ENCODE peak calls at places on chromosomes 2 and 18, in four cellular contexts. One of them, this sample, is unnamed. For H3K9me3, the result is how much of the 10 kb centered on the place peaks cover.

GRCh38 chr2:99476629-99477028 is 13.2 kb downstream of the REV1 start:
- DNase-seq in K562: no peak
- DNase-seq in CD4-positive, CD25-positive, alpha-beta regulatory T cell: no peak
- DNase-seq in uterus: no peak
- DNase-seq in this sample: no peak

GRCh38 chr2:36338827-36339145 is 16.8 kb upstream of the CRIM1 start:
- DNase-seq in uterus: no peak
- DNase-seq in K562: no peak
- DNase-seq in CD4-positive, CD25-positive, alpha-beta regulatory T cell: no peak
- DNase-seq in this sample: no peak

GRCh38 chr2:99496021-99496420 is 6.2 kb upstream of the REV1 start:
- DNase-seq in uterus: no peak
- DNase-seq in CD4-positive, CD25-positive, alpha-beta regulatory T cell: no peak
- DNase-seq in K562: no peak
- DNase-seq in this sample: no peak

GRCh38 chr2:142323206-142323605 is 192.4 kb upstream of the LRP1B start:
- DNase-seq in K562: no peak
- DNase-seq in uterus: no peak
- DNase-seq in CD4-positive, CD25-positive, alpha-beta regulatory T cell: no peak
- DNase-seq in this sample: no peak

GRCh38 chr2:213315168-213315876 is 31.1 kb downstream of the SPAG16 start:
- DNase-seq in K562: no peak
- DNase-seq in uterus: no peak
- DNase-seq in CD4-positive, CD25-positive, alpha-beta regulatory T cell: no peak
- DNase-seq in this sample: no peak

GRCh38 chr2:180890781-180891180 is 89.6 kb upstream of the UBE2E3 start:
- DNase-seq in uterus: no peak
- DNase-seq in K562: no peak
- DNase-seq in CD4-positive, CD25-positive, alpha-beta regulatory T cell: no peak
- DNase-seq in this sample: no peak

GRCh38 chr2:149169653-149170052 is 131.2 kb downstream of the LYPD6B start:
- DNase-seq in K562: no peak
- DNase-seq in CD4-positive, CD25-positive, alpha-beta regulatory T cell: no peak
- DNase-seq in uterus: no peak
- DNase-seq in this sample: no peak

GRCh38 chr2:134774074-134774742 is 55.4 kb upstream of the TMEM163 start:
- DNase-seq in uterus: no peak
- DNase-seq in K562: no peak
- DNase-seq in CD4-positive, CD25-positive, alpha-beta regulatory T cell: no peak
- DNase-seq in this sample: no peak

GRCh38 chr2:68292108-68292710 is 27.5 kb downstream of the CNRIP1 start:
- DNase-seq in uterus: no peak
- DNase-seq in CD4-positive, CD25-positive, alpha-beta regulatory T cell: peak
- DNase-seq in K562: peak
- DNase-seq in this sample: no peak

GRCh38 chr2:120863661-120864320 is 128.1 kb downstream of the GLI2 start:
- DNase-seq in uterus: no peak
- DNase-seq in CD4-positive, CD25-positive, alpha-beta regulatory T cell: no peak
- DNase-seq in K562: peak
- DNase-seq in this sample: no peak

GRCh38 chr2:166180951-166181812 is 53.4 kb upstream of the SCN1A start:
- DNase-seq in uterus: no peak
- DNase-seq in K562: peak
- DNase-seq in CD4-positive, CD25-positive, alpha-beta regulatory T cell: no peak
- DNase-seq in this sample: peak

GRCh38 chr18:38481576-38481975 is 916.0 kb upstream of the CELF4 start:
- DNase-seq in uterus: no peak
- DNase-seq in K562: no peak
- DNase-seq in CD4-positive, CD25-positive, alpha-beta regulatory T cell: no peak
- DNase-seq in this sample: no peak

GRCh38 chr2:32882911-32883810 is 63.6 kb upstream of the LTBP1 start:
- DNase-seq in uterus: no peak
- DNase-seq in CD4-positive, CD25-positive, alpha-beta regulatory T cell: no peak
- DNase-seq in K562: no peak
- DNase-seq in this sample: no peak

GRCh38 chr2:100137877-100138570 is 4.4 kb downstream of the AFF3 start:
- DNase-seq in uterus: no peak
- DNase-seq in K562: no peak
- DNase-seq in CD4-positive, CD25-positive, alpha-beta regulatory T cell: no peak
- DNase-seq in this sample: no peak

GRCh38 chr18:49460958-49461601 is 635 bp upstream of the DYM start:
- DNase-seq in K562: no peak
- DNase-seq in CD4-positive, CD25-positive, alpha-beta regulatory T cell: no peak
- DNase-seq in uterus: no peak
- DNase-seq in this sample: no peak

GRCh38 chr2:60961457-60961856 is 56.1 kb upstream of the PEX13 start:
- DNase-seq in CD4-positive, CD25-positive, alpha-beta regulatory T cell: no peak
- DNase-seq in uterus: no peak
- DNase-seq in K562: no peak
- DNase-seq in this sample: no peak

GRCh38 chr2:155846249-155846648 is 486.3 kb downstream of the NR4A2 start:
- DNase-seq in K562: no peak
- DNase-seq in CD4-positive, CD25-positive, alpha-beta regulatory T cell: no peak
- DNase-seq in uterus: no peak
- DNase-seq in this sample: no peak

GRCh38 chr18:35306588-35307250 is 16.7 kb upstream of the ZSCAN30 start:
- DNase-seq in K562: no peak
- DNase-seq in CD4-positive, CD25-positive, alpha-beta regulatory T cell: no peak
- DNase-seq in uterus: no peak
- DNase-seq in this sample: no peak

DNA sequence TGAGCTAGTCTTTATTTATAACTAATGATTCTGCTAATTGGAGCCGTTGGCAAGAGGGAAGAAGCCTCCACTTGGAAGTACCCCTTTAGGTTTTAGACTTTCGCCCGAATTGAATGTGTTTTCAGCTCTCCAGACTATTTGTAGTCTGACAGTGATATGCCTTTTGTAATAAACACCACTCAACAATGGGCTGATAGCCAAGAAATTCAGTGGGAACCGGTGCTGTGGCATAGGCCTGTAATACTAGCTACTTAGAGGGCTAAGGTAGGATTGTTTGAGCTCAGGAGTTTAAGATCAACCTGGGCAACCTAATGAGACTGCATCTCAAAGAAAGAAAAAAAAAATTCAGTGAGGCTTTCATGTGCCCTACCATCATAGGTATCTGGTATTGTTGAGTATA is 13.6 kb upstream of the ZSCAN30 start:
- DNase-seq in uterus: no peak
- DNase-seq in CD4-positive, CD25-positive, alpha-beta regulatory T cell: no peak
- DNase-seq in K562: no peak
- DNase-seq in this sample: no peak
- H3K9me3 ChIP-seq in uterus: under half
- H3K9me3 ChIP-seq in CD4-positive, CD25-positive, alpha-beta regulatory T cell: half or more
- H3K9me3 ChIP-seq in K562: under half
- H3K9me3 ChIP-seq in this sample: under half

DNA sequence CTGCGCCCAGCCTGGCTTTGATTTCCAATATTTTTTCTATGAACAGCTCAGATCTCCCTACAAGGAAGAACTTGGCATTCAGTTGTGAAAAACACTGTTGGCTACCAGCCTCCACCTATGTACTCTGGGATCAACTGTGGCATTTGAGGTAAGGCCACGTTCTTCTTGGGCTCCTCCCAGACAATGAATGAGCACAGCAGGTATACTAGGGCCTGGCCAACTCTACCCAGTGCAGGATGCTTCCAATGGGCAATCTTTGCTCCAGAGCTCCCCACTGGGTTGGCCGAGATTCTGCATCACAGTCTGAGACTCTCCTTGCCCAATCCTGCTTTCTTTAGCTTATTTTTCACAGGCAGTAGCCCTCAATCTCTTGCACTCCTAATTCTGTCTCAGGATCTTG is 75.9 kb downstream of the TMEM131 start:
- DNase-seq in CD4-positive, CD25-positive, alpha-beta regulatory T cell: no peak
- DNase-seq in K562: no peak
- DNase-seq in uterus: no peak
- DNase-seq in this sample: no peak
- H3K9me3 ChIP-seq in CD4-positive, CD25-positive, alpha-beta regulatory T cell: under half
- H3K9me3 ChIP-seq in K562: under half
- H3K9me3 ChIP-seq in uterus: under half
- H3K9me3 ChIP-seq in this sample: under half

GRCh38 chr2:234694244-234695013 is 197.5 kb upstream of the ARL4C start:
- DNase-seq in CD4-positive, CD25-positive, alpha-beta regulatory T cell: no peak
- DNase-seq in K562: no peak
- DNase-seq in uterus: no peak
- DNase-seq in this sample: no peak
- H3K9me3 ChIP-seq in CD4-positive, CD25-positive, alpha-beta regulatory T cell: under half
- H3K9me3 ChIP-seq in K562: under half
- H3K9me3 ChIP-seq in uterus: under half
- H3K9me3 ChIP-seq in this sample: under half

DNA sequence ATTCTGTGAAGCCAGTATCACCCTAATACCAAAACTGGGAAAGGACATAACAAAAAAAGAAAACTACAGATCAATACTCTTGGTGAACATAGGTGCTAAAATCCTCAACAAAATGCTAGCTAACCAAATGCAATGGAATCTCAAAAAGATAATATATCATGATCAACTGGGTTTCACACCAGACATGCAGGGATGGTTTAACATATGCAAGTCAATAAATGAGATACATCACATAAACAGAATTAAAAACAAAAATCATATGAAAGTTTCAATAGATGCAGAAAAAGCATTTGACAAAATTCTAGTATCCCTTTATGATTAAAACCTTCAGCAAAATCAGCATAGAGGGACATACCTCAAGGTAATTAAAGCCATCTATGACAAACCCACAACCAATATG is 198.2 kb upstream of the NDUFV2 start:
- DNase-seq in CD4-positive, CD25-positive, alpha-beta regulatory T cell: no peak
- DNase-seq in uterus: no peak
- DNase-seq in K562: no peak
- DNase-seq in this sample: no peak
- H3K9me3 ChIP-seq in CD4-positive, CD25-positive, alpha-beta regulatory T cell: under half
- H3K9me3 ChIP-seq in uterus: under half
- H3K9me3 ChIP-seq in K562: under half
- H3K9me3 ChIP-seq in this sample: under half

GRCh38 chr2:41709702-41710599 is 337.9 kb upstream of the PKDCC start:
- DNase-seq in uterus: no peak
- DNase-seq in CD4-positive, CD25-positive, alpha-beta regulatory T cell: no peak
- DNase-seq in K562: no peak
- DNase-seq in this sample: no peak

GRCh38 chr2:41711736-41712135 is 336.1 kb upstream of the PKDCC start:
- DNase-seq in K562: no peak
- DNase-seq in uterus: no peak
- DNase-seq in CD4-positive, CD25-positive, alpha-beta regulatory T cell: no peak
- DNase-seq in this sample: no peak

GRCh38 chr2:41706261-41706660 is 341.6 kb upstream of the PKDCC start:
- DNase-seq in CD4-positive, CD25-positive, alpha-beta regulatory T cell: no peak
- DNase-seq in uterus: no peak
- DNase-seq in K562: no peak
- DNase-seq in this sample: no peak

GRCh38 chr2:41707790-41708451 is 339.9 kb upstream of the PKDCC start:
- DNase-seq in uterus: no peak
- DNase-seq in CD4-positive, CD25-positive, alpha-beta regulatory T cell: no peak
- DNase-seq in K562: no peak
- DNase-seq in this sample: no peak

DNA sequence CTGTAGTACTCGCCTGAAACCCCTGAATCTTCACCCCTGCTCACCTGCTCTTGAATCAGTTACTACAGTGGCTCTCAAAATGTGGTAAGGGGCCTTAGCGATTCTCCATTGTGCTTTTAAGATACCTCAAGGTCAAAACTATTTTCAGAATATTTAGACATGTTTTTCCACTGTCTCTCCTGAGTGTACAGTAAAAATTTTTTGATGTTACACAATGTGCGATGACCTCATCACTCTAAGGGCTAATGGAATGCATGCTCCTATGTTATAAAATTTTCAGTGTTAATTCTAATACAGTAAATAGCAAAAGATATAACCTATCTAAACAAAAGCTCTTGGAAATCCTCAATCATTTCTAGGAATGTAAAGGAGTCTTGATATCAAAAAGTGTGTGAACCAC is 336.9 kb upstream of the PKDCC start:
- DNase-seq in K562: no peak
- DNase-seq in CD4-positive, CD25-positive, alpha-beta regulatory T cell: no peak
- DNase-seq in uterus: no peak
- DNase-seq in this sample: no peak
- H3K9me3 ChIP-seq in K562: under half
- H3K9me3 ChIP-seq in CD4-positive, CD25-positive, alpha-beta regulatory T cell: under half
- H3K9me3 ChIP-seq in uterus: under half
- H3K9me3 ChIP-seq in this sample: under half

DNA sequence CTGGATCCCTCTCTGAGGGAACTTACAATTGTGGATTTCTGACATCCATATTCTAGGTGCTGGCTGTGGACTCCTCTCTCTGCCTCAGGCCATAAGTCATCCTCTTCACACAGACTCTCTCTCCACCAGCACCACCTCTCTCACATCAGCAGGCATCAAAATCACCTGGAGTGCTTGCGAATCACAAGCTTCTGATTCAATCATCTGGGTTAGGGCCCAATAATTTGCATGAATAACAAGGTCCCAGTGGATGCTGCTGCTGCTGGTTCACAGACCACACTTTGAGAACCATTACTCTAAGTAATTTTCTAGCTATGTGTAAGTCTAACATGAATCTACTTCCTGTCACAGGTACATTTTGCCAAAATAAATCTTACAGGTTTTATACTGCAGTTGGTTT is 214.9 kb downstream of the DSEL start:
- DNase-seq in K562: no peak
- DNase-seq in CD4-positive, CD25-positive, alpha-beta regulatory T cell: no peak
- DNase-seq in uterus: no peak
- DNase-seq in this sample: no peak
- H3K9me3 ChIP-seq in K562: under half
- H3K9me3 ChIP-seq in CD4-positive, CD25-positive, alpha-beta regulatory T cell: under half
- H3K9me3 ChIP-seq in uterus: under half
- H3K9me3 ChIP-seq in this sample: under half

GRCh38 chr2:119422521-119422920 is 9.1 kb upstream of the TMEM37 start:
- DNase-seq in uterus: no peak
- DNase-seq in CD4-positive, CD25-positive, alpha-beta regulatory T cell: no peak
- DNase-seq in K562: no peak
- DNase-seq in this sample: no peak
- H3K9me3 ChIP-seq in uterus: under half
- H3K9me3 ChIP-seq in CD4-positive, CD25-positive, alpha-beta regulatory T cell: under half
- H3K9me3 ChIP-seq in K562: under half
- H3K9me3 ChIP-seq in this sample: under half

DNA sequence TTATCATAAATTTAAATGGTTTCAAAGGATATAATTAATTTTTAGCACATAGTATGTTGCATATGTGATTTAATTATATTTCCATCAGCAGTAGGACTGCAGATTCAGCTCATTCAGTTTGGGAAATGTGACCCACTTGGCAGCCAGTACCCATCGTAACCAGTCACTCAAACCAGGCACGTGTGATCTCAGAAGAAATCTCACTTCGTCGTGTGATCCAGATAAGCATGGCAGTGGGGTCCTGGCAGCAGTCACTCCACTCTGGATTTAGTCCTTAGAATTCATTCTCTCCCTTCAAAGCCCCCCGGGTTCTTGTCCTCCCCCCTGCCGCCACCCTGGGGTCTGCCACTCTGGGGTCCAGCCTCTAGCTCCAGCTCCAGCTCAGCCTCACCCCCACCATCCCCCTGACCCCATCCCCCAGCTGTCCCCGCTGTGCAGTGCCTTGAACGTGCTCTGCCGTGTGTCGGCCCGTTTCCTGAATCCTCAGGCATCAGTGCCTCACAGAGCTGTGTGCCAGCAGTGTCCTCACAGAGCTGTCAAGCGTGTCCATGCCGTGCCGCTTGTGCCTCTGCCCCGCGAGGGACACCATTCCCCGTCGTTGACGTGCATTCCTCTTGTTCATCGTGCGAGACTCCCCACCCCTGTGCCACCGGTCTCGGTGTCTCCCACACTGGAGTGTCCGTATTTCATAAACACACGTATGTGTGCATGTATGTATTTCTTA is 34.8 kb downstream of the TRAPPC12 start:
- DNase-seq in uterus: no peak
- DNase-seq in CD4-positive, CD25-positive, alpha-beta regulatory T cell: no peak
- DNase-seq in K562: no peak
- DNase-seq in this sample: no peak
- H3K9me3 ChIP-seq in uterus: under half
- H3K9me3 ChIP-seq in CD4-positive, CD25-positive, alpha-beta regulatory T cell: under half
- H3K9me3 ChIP-seq in K562: under half
- H3K9me3 ChIP-seq in this sample: under half